ENCODE peak calls at places on chromosomes 5 and 9, in eight cellular contexts. F is GM13976, P is brain microvascular endothelial cell, Z is bronchial epithelial cell, K is HFF-Myc, J is omental fat pad, R is fibroblast of mammary gland, B is endothelial cell. N is an unnamed sample.

GRCh38 chr9:74777136-74777879 is 110.4 kb downstream of the TRPM6 start:
- DNase-seq in P (peak), R (peak), J (peak), B (peak), Z (peak), F (peak), K (peak), N (no peak)

GRCh38 chr9:16960084-16960483 is 89.6 kb upstream of the BNC2 start:
- DNase-seq in F (no peak), J (no peak), R (peak), Z (peak), B (no peak), K (no peak), P (peak), N (no peak)

GRCh38 chr9:135017916-135018915 is 69.3 kb upstream of the OLFM1 start:
- DNase-seq in B (no peak), K (no peak), R (no peak), J (no peak), P (no peak), F (no peak), Z (no peak), N (no peak)

GRCh38 chr9:132372177-132373095 is 17.6 kb upstream of the SETX start:
- DNase-seq in B (peak), J (no peak), F (no peak), K (peak), Z (peak), R (no peak), P (no peak), N (peak)

GRCh38 chr5:154010660-154011059 is 28.1 kb downstream of the FAM114A2 start:
- DNase-seq in Z (no peak), K (no peak), R (peak), F (no peak), P (no peak), B (no peak), J (no peak), N (no peak)

GRCh38 chr5:24142346-24142745 is 502.4 kb downstream of the CDH10 start:
- DNase-seq in Z (no peak), P (no peak), R (no peak), F (no peak), B (no peak), K (no peak), J (no peak), N (no peak)

GRCh38 chr5:6715758-6716633 is 2.8 kb downstream of the TENT4A start:
- DNase-seq in K (no peak), B (no peak), F (no peak), R (no peak), Z (peak), J (no peak), P (no peak), N (peak)

GRCh38 chr9:37954581-37954981 is 50.7 kb upstream of the SLC25A51 start:
- DNase-seq in K (no peak), F (peak), B (no peak), J (no peak), R (no peak), P (no peak), Z (no peak), N (no peak)

GRCh38 chr5:132243366-132243977 is 14.0 kb upstream of the PDLIM4 start:
- DNase-seq in K (no peak), P (no peak), F (no peak), Z (no peak), B (no peak), J (no peak), R (no peak), N (no peak)

GRCh38 chr5:39284552-39284951 is 65.2 kb upstream of the FYB1 start:
- DNase-seq in R (no peak), P (no peak), B (no peak), Z (no peak), K (no peak), J (no peak), F (no peak), N (no peak)

GRCh38 chr5:174307656-174308271 is 262.3 kb downstream of the NSG2 start:
- DNase-seq in P (no peak), R (no peak), Z (no peak), K (no peak), F (no peak), B (no peak), J (no peak), N (no peak)

GRCh38 chr5:158492850-158493249 is 606.9 kb downstream of the EBF1 start:
- DNase-seq in F (no peak), Z (no peak), B (no peak), K (peak), J (no peak), P (peak), R (peak), N (no peak)

GRCh38 chr5:170655920-170656319 is 127.6 kb upstream of the GABRP start:
- DNase-seq in B (no peak), Z (no peak), F (no peak), K (no peak), R (no peak), P (no peak), J (no peak), N (no peak)

GRCh38 chr9:109476781-109477268 is 21.3 kb downstream of the PTPN3 start:
- DNase-seq in K (no peak), R (no peak), J (no peak), P (no peak), F (no peak), Z (peak), B (no peak), N (no peak)

GRCh38 chr9:121626012-121626411 is 25.4 kb upstream of the DAB2IP start:
- DNase-seq in F (no peak), P (no peak), J (no peak), B (no peak), R (no peak), Z (no peak), K (no peak), N (no peak)
- TF ChIP-seq CTCF in F (no peak), P (no peak), J (no peak), B (no peak), R (no peak), Z (no peak), K (no peak), N (no peak)

GRCh38 chr9:89732295-89732951 is 127.6 kb downstream of the GADD45G start:
- DNase-seq in R (no peak), K (no peak), J (no peak), P (no peak), Z (peak), B (no peak), F (no peak), N (no peak)

GRCh38 chr9:89732952-89733349 is 128.1 kb downstream of the GADD45G start:
- DNase-seq in P (no peak), K (no peak), F (no peak), B (no peak), Z (no peak), J (no peak), R (no peak), N (no peak)

GRCh38 chr9:89729954-89730530 is 125.2 kb downstream of the GADD45G start:
- DNase-seq in Z (no peak), J (no peak), B (no peak), F (no peak), R (no peak), P (no peak), K (no peak), N (no peak)

GRCh38 chr9:89731262-89731980 is 126.6 kb downstream of the GADD45G start:
- DNase-seq in Z (no peak), J (no peak), P (no peak), F (no peak), R (no peak), B (no peak), K (no peak), N (no peak)

GRCh38 chr9:89730715-89731114 is 125.9 kb downstream of the GADD45G start:
- DNase-seq in P (no peak), R (no peak), F (no peak), B (no peak), J (no peak), Z (no peak), K (no peak), N (no peak)
- TF ChIP-seq CTCF in P (no peak), R (no peak), F (no peak), B (no peak), J (no peak), Z (peak), K (no peak), N (no peak)

DNA sequence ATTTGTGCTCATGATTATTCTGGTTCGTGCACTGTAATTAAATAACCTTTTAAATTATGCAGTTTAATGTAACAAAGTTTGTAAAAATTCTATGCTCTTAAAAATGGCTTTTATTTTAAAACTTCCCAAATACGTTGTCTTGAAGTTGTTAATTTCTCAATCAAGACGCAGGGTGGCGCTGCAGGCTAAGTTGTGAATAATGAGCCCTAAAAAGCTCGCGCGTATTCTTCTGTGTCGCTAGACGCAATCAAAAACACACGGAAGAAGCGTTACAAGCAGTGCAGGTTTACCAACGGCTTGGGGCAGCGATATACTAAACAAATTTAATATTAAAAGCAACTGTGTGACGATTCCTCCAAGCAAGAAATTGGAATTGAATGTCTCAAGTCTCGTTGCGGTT is at the start of gene PCDHB4:
- DNase-seq in J (no peak), B (peak), Z (no peak), K (no peak), P (no peak), R (peak), F (no peak), N (no peak)
- TF ChIP-seq CTCF in J (no peak), B (peak), Z (no peak), K (peak), P (no peak), R (peak), F (no peak), N (no peak)

DNA sequence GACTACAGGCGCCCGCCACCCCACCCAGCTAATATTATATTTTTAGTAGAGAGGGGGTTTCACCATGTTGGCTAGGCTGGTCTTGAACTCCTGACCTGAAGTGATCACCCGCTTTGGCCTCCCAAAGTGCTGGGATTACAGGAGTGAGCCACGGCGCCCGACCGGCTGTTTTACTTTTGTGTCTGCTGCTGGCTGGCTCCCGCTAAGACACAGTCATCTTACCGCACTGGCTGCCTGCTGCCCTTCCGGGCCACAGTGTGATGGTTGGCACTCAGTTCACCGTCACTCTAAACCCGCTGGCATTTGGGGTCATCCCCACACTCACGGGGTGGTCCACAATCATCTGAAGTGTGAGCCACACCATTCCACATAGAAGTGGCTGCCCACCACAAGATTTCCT is 93.7 kb downstream of the WDR41 start:
- DNase-seq in P (no peak), K (no peak), B (no peak), R (no peak), Z (no peak), F (no peak), J (no peak), N (no peak)
- TF ChIP-seq CTCF in P (no peak), K (no peak), B (no peak), R (no peak), Z (no peak), F (no peak), J (no peak), N (no peak)

GRCh38 chr5:140791111-140791510 is 3.5 kb upstream of the PCDHA2 start:
- DNase-seq in J (no peak), B (no peak), R (no peak), P (no peak), F (no peak), K (no peak), Z (no peak), N (no peak)

GRCh38 chr5:140795259-140795641 is 598 bp downstream of the PCDHA2 start:
- DNase-seq in J (no peak), Z (no peak), F (no peak), R (no peak), B (peak), P (no peak), K (no peak), N (no peak)

GRCh38 chr5:140796718-140797095 is 2.1 kb downstream of the PCDHA2 start:
- DNase-seq in P (no peak), F (no peak), J (no peak), K (no peak), Z (no peak), R (no peak), B (no peak), N (no peak)

GRCh38 chr5:140794594-140795258 is at the start of gene PCDHA2:
- DNase-seq in F (no peak), P (no peak), K (no peak), R (peak), Z (no peak), B (no peak), J (no peak), N (no peak)
- TF ChIP-seq CTCF in F (no peak), P (peak), K (peak), R (peak), Z (no peak), B (no peak), J (no peak), N (no peak)

GRCh38 chr9:127769985-127770904 is 8.2 kb downstream of the SH2D3C start:
- DNase-seq in J (no peak), F (no peak), Z (no peak), K (no peak), P (no peak), R (no peak), B (peak), N (no peak)
- TF ChIP-seq CTCF in J (no peak), F (no peak), Z (no peak), K (no peak), P (no peak), R (no peak), B (no peak), N (no peak)

DNA sequence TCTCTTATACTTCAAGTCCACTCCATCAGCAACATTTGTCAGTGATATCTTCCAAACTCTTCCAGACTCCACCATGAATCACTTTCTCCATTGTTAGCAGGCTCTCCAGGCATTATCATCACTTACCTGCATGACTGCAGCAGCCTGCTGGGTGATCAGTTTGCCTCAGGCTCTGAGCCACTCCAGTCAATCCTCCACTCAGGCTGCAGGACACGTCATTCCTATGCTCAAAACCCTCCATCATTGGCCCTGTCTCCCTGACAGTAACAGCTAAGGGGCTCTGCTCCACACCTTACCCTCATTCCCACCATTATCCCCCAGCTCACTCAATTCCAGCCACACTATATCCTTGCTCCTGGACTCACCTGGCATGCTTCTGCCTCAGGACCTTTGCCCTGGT is 10.7 kb downstream of the DIRAS2 start:
- DNase-seq in P (no peak), K (no peak), F (no peak), Z (no peak), J (no peak), B (no peak), R (no peak), N (no peak)
- TF ChIP-seq CTCF in P (no peak), K (no peak), F (no peak), Z (no peak), J (no peak), B (no peak), R (no peak), N (no peak)

GRCh38 chr5:68289576-68289975 is 74.0 kb downstream of the PIK3R1 start:
- DNase-seq in R (no peak), K (no peak), J (no peak), P (no peak), F (no peak), Z (no peak), B (no peak), N (no peak)
- TF ChIP-seq CTCF in R (no peak), K (no peak), J (no peak), P (no peak), F (no peak), Z (no peak), B (no peak), N (no peak)

GRCh38 chr9:12775963-12776774 is 1.3 kb downstream of the LURAP1L start:
- DNase-seq in P (peak), K (peak), R (peak), B (peak), J (peak), Z (peak), F (peak), N (peak)
- TF ChIP-seq CTCF in P (peak), K (peak), R (peak), B (no peak), J (no peak), Z (peak), F (peak), N (peak)

DNA sequence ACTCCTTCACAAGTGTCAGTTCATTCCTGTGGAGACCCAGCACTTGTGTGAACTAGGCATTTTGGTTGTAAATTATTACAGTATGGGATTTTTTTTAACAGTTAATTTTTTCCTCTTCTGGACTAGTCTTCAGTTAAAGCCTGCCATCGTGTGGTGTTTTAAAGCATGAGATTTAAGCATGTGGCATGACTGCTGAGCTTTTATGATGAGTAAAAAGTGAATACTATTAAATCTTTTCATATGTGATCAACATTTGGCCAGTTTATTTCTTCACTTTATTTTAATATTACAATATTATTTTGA is 25.0 kb downstream of the LMNB1 start:
- DNase-seq in Z (peak), F (peak), K (peak), B (no peak), P (peak), J (no peak), R (peak), N (no peak)
- TF ChIP-seq CTCF in Z (no peak), F (peak), K (peak), B (no peak), P (peak), J (no peak), R (peak), N (no peak)

N was measured in ascending aorta.